ENCODE peak calls at places on chromosomes 16 and 17, in nine cellular contexts. H is K562, A is uterus, X is esophagus squamous epithelium, T is ovary, I is sigmoid colon, E is NB4, U is GM12891, M is IMR-90. F is an unnamed sample.

GRCh38 chr17:49965522-49965905 is 3.5 kb upstream of the DLX4 start:
- DNase-seq in A (no peak), X (no peak), M (no peak), I (no peak), E (peak), U (no peak), H (no peak), T (no peak), F (no peak)

GRCh38 chr17:51258756-51259573 is 884 bp downstream of the MBTD1 start:
- DNase-seq in U (no peak), I (peak), X (no peak), A (peak), M (no peak), H (peak), E (peak), T (peak), F (peak)

GRCh38 chr17:66348605-66349165 is 46.3 kb downstream of the PRKCA start:
- DNase-seq in X (no peak), T (peak), A (peak), U (no peak), H (peak), M (peak), E (peak), I (peak), F (peak)

GRCh38 chr16:67661101-67661661 is 421 bp downstream of the PARD6A start:
- DNase-seq in H (no peak), E (peak), T (no peak), U (no peak), M (peak), A (no peak), I (peak), X (no peak), F (peak)

GRCh38 chr17:76887809-76888208 is 19.6 kb downstream of the MGAT5B start:
- DNase-seq in H (peak), M (no peak), E (no peak), U (no peak), A (no peak), T (no peak), X (no peak), I (no peak), F (peak)

GRCh38 chr17:76270770-76271668 is 5.9 kb downstream of the UBALD2 start:
- DNase-seq in E (no peak), T (no peak), X (no peak), U (no peak), M (no peak), H (no peak), I (no peak), A (no peak), F (no peak)

GRCh38 chr16:68640972-68641371 is 4.1 kb upstream of the CDH3 start:
- DNase-seq in A (no peak), X (no peak), I (no peak), H (no peak), U (no peak), E (peak), M (no peak), T (no peak), F (no peak)

GRCh38 chr17:40960144-40960543 is 6.6 kb downstream of the KRT39 start:
- DNase-seq in E (no peak), H (no peak), A (no peak), U (no peak), I (no peak), M (peak), X (no peak), T (no peak), F (no peak)

GRCh38 chr17:53499277-53499676 is 323.4 kb upstream of the KIF2B start:
- DNase-seq in I (no peak), X (no peak), T (no peak), E (no peak), U (no peak), H (no peak), M (no peak), A (no peak), F (no peak)

GRCh38 chr17:7557825-7558543 is 566 bp upstream of the TNFSF13 start:
- DNase-seq in T (peak), U (no peak), I (peak), A (peak), H (no peak), M (peak), X (no peak), E (peak), F (no peak)

GRCh38 chr17:69597898-69598692 is 183.6 kb downstream of the MAP2K6 start:
- DNase-seq in M (peak), U (no peak), A (no peak), H (no peak), I (no peak), T (no peak), X (no peak), E (no peak), F (no peak)

GRCh38 chr16:66964049-66964448 is 3.0 kb downstream of the CES3 start:
- DNase-seq in X (no peak), U (no peak), E (no peak), M (no peak), I (no peak), A (no peak), T (no peak), H (no peak), F (no peak)

GRCh38 chr17:40074871-40075215 is 12.1 kb downstream of the THRA start:
- DNase-seq in H (no peak), A (no peak), E (no peak), M (no peak), T (no peak), U (no peak), I (no peak), X (no peak), F (no peak)

GRCh38 chr16:54928421-54929089 is 2.1 kb upstream of the IRX5 start:
- DNase-seq in E (peak), U (no peak), M (no peak), X (no peak), T (peak), A (peak), I (no peak), H (peak), F (peak)

GRCh38 chr17:49157784-49158183 is 25.2 kb downstream of the B4GALNT2 start:
- DNase-seq in M (peak), H (peak), I (no peak), X (no peak), T (no peak), A (no peak), E (peak), U (no peak), F (peak)

GRCh38 chr16:77430360-77430759 is 4.5 kb downstream of the ADAMTS18 start:
- DNase-seq in X (no peak), M (no peak), A (no peak), H (no peak), E (no peak), U (no peak), I (no peak), T (no peak), F (no peak)

GRCh38 chr16:69417537-69418199 is 6.8 kb upstream of the CYB5B start:
- DNase-seq in M (no peak), I (no peak), X (no peak), A (no peak), T (no peak), H (no peak), E (no peak), U (no peak), F (no peak)

GRCh38 chr16:49911430-49911829 is 55.5 kb upstream of the ZNF423 start:
- DNase-seq in U (no peak), H (no peak), E (no peak), M (no peak), A (no peak), X (no peak), I (no peak), T (no peak), F (no peak)

DNA sequence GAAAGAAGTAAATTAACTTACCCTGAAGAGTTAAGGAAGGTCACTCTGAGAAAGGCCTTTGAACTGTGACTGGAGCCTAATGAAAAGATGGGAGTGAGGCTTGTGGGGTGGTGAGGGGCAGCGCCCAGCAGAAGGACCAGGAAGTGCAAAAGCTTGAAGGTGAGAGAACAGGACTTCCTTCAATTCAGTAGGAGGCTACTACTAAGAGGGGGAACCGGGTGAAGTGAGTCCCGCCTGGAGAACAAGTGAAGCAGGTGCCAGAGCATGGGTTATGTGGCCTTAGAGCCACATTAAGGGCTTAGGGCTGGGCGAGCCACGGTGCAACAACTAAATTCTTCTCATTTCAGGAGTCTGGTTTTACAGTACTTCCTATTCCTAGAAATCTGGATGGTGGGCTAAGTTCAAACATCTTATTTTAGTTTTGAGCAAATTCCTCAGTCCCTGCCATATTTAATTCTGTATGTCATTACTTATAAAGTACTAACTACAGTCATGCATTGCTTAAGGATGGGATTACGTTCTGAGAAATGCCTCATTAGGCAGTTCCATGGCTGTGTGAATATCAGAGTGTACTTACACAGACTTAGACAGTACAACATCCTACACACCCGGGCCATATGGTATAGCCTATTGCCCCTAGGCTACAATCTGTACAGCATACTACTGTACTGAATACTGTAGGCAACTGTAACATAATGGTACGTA is 5.1 kb downstream of the CFAP20 start:
- DNase-seq in A (no peak), M (no peak), U (no peak), T (no peak), E (no peak), I (no peak), X (no peak), H (no peak), F (no peak)
- TF ChIP-seq POLR2A in A (no peak), M (no peak), U (no peak), T (no peak), E (no peak), I (no peak), X (no peak), H (no peak), F (no peak)

GRCh38 chr16:3256146-3256875 is at the start of gene MEFV:
- DNase-seq in A (no peak), I (no peak), E (peak), M (peak), T (no peak), H (no peak), U (no peak), X (no peak), F (no peak)
- TF ChIP-seq POLR2A in A (no peak), I (no peak), E (no peak), M (no peak), T (no peak), H (no peak), U (no peak), X (no peak), F (no peak)

GRCh38 chr17:74872313-74873035 is at the start of gene FDXR:
- DNase-seq in E (no peak), H (no peak), I (no peak), U (no peak), A (no peak), T (no peak), M (peak), X (no peak), F (no peak)
- TF ChIP-seq POLR2A in E (peak), H (peak), I (peak), U (peak), A (peak), T (peak), M (no peak), X (no peak), F (no peak)

GRCh38 chr16:20806168-20807050 is at the start of the genes ERI2 and REXO5:
- DNase-seq in E (peak), I (peak), M (peak), T (peak), H (peak), A (peak), U (peak), X (peak), F (peak)
- TF ChIP-seq POLR2A in E (peak), I (no peak), M (peak), T (no peak), H (peak), A (no peak), U (peak), X (no peak), F (peak)

DNA sequence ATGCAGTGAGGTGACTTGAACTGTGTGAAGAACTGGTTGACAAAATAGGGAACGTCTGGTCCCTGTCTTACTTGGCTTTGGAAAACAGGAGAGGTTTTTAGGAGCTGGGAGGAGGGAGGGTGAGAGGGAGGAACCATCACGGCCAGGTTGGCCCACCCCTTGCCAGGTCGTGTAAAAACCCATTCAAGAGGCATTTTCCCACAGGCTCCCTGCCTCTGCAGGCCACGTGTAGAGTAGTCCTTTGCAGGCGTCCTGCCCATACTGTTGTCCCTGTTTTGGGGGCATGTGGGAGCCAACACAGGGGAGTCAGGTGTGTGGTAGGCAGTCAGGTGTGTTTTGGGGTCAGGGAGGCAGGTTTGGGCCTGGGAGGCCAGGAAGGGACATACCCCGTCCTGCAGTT is 169.4 kb downstream of the RAB11FIP4 start:
- DNase-seq in H (no peak), I (no peak), M (no peak), X (no peak), T (no peak), A (no peak), E (no peak), U (no peak), F (no peak)
- TF ChIP-seq POLR2A in H (no peak), I (no peak), M (no peak), X (no peak), T (no peak), A (no peak), E (no peak), U (no peak), F (no peak)

GRCh38 chr16:88588754-88589153 is 18.6 kb downstream of the ZC3H18 start:
- DNase-seq in H (no peak), U (no peak), E (no peak), I (no peak), M (no peak), X (no peak), A (no peak), T (no peak), F (no peak)

GRCh38 chr16:88584676-88585075 is 14.5 kb downstream of the ZC3H18 start:
- DNase-seq in T (no peak), H (no peak), M (no peak), X (no peak), I (no peak), U (no peak), A (no peak), E (no peak), F (no peak)

GRCh38 chr16:88588148-88588547 is 17.9 kb downstream of the ZC3H18 start:
- DNase-seq in M (no peak), E (no peak), A (no peak), H (no peak), T (no peak), U (no peak), X (no peak), I (no peak), F (no peak)

GRCh38 chr16:88582912-88583575 is 12.8 kb downstream of the ZC3H18 start:
- DNase-seq in U (no peak), M (no peak), X (no peak), E (no peak), I (no peak), H (no peak), T (no peak), A (no peak), F (no peak)

DNA sequence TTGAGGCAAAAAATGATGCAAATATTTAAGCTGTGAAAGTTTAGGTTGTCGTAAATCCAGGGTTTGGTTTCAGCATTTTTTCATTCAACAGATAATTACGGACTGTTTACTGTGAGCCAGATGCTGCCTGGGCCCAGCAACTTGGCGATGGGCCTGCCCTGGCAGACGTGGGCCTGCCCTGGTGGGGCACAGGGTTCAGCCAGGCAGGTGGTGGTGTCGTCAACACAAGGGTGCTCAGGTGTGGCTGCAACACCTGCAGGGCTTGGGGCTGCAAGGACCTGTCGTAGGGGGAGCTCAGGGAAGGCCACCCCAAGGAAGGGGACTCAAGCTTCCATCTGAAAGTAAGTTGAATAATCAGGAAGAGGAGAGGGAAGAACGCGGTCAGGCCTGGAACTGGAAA is 15.1 kb downstream of the ZC3H18 start:
- DNase-seq in T (no peak), H (no peak), U (no peak), X (no peak), I (no peak), A (no peak), M (no peak), E (no peak), F (no peak)
- TF ChIP-seq POLR2A in T (no peak), H (no peak), U (no peak), X (no peak), I (no peak), A (no peak), M (no peak), E (no peak), F (no peak)

DNA sequence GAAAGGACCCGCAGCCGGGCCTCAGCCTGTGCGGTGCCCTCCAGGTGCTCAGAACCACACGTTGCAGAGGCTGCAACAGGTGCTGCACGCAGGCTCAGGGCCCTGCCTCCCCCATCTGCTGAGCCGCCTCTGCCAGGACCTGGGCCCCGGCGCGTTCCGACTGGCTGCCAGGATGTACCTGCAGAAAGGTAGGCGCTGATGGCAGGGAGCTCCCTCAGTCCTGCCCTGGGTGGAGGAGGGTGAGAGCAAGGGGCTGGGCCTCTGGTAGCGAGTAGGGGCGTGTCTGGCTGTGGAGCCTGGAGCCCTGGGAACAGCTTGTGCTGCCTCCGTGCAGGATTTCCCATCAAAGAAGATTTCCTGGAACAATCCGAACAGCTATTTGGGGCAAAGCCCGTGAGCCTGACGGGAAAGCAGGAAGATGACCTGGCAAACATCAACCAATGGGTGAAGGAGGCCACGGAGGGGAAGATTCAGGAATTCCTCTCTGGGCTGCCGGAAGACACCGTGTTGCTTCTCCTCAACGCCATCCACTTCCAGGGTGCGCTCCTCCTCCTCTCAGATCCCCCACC is 4.4 kb downstream of the SERPINF2 start:
- DNase-seq in U (no peak), A (peak), I (no peak), M (no peak), H (no peak), X (no peak), T (no peak), E (no peak), F (no peak)
- TF ChIP-seq POLR2A in U (no peak), A (no peak), I (no peak), M (no peak), H (no peak), X (no peak), T (no peak), E (no peak), F (no peak)

DNA sequence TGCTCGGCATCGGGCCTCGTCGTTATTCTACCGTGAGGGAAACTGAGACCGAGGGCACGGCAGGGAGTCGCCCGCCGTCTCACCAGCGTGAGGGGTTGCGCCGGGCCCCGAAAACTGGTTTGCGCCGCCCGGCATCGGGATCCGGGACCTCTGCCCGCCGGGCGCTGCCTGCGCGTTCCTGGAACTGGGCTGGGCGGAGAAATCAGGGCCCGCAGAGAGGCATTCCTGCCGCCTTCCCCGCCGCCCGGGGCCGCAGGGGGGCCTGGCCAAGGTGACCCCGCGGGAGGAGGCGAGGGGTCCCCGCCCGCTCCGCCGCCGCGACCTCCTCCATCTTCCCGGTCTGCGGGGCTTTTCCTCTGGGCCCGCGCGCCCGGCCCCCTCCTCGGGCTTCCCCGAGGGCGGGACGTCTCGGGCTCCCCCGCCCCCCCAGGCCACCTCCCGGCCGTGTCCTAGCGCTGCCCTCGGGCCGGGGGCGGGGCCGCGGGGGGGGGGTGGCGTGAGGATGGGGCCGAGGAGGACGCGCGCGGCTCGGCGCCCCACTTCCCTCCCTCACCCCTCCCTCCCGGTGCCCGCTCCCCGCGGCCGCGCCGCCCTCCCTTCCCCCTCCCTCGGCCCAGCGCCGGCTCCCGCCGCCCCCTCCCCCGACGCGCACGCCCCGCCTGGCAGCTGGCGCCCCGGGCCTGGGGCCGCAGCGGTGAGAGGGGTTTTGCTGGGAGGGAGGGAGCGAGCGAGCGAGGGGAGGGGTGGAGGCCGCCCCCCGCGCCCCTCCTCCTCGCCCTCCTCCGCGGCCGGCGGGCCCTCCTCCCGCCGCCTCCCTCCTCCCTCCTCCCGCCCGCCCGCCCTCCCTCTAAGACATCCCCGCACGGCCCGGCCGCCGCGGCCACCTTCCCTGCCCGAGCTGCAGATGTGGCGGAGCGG is at the start of gene GLIS2:
- DNase-seq in U (no peak), M (peak), E (peak), I (peak), H (peak), T (peak), A (peak), X (no peak), F (no peak)
- TF ChIP-seq POLR2A in U (no peak), M (no peak), E (no peak), I (no peak), H (peak), T (peak), A (no peak), X (no peak), F (no peak)

GRCh38 chr17:28476076-28476475 is 2.6 kb downstream of the SLC13A2 start:
- DNase-seq in H (no peak), U (no peak), X (no peak), A (no peak), M (no peak), I (peak), T (no peak), E (no peak), F (no peak)
- TF ChIP-seq POLR2A in H (no peak), U (no peak), X (no peak), A (no peak), M (no peak), I (no peak), T (no peak), E (no peak), F (no peak)

GRCh38 chr16:180921-181667 is 835 bp downstream of the HBQ1 start:
- DNase-seq in H (peak), X (no peak), U (peak), A (peak), M (peak), T (peak), I (peak), E (peak), F (peak)
- TF ChIP-seq POLR2A in H (peak), X (no peak), U (no peak), A (no peak), M (no peak), T (no peak), I (no peak), E (no peak), F (peak)

F was measured in erythroblast.